ENCODE peak calls at places on chromosomes 4 and X, in seven cellular contexts. F is vagina, J is stomach, M is sigmoid colon, S is breast epithelium, W is suprapubic skin, V is HepG2. Y is an unnamed sample.

GRCh38 chrX:116490091-116490490 is 27.3 kb upstream of the CT83 start:
- DNase-seq in F (no peak), S (no peak), M (no peak), V (no peak), W (no peak), J (no peak), Y (no peak)

GRCh38 chr4:163554870-163555465 is 60.5 kb downstream of the TMA16 start:
- DNase-seq in F (no peak), M (no peak), S (no peak), J (no peak), W (no peak), V (no peak), Y (no peak)

GRCh38 chrX:108946531-108946930 is 210.2 kb upstream of the IRS4 start:
- DNase-seq in V (no peak), F (no peak), M (no peak), S (no peak), J (no peak), W (no peak), Y (no peak)

GRCh38 chrX:16208601-16209000 is 41.3 kb downstream of the MAGEB17 start:
- DNase-seq in J (no peak), W (no peak), S (no peak), M (no peak), F (no peak), V (no peak), Y (no peak)

GRCh38 chrX:103533428-103534216 is 14.3 kb upstream of the RAB40A start:
- DNase-seq in M (peak; percentile 89), S (peak; percentile 76), F (no peak), J (peak; percentile 83), W (peak; percentile 90), V (peak; percentile 43), Y (peak; percentile 2)

GRCh38 chr4:104490096-104490769 is 4.5 kb downstream of the CXXC4 start:
- DNase-seq in M (peak; percentile 61), F (no peak), J (no peak), S (no peak), W (no peak), V (no peak), Y (no peak)

GRCh38 chr4:23171971-23172370 is 479.2 kb downstream of the GBA3 start:
- DNase-seq in S (no peak), J (no peak), M (no peak), V (no peak), W (no peak), F (no peak), Y (no peak)

GRCh38 chrX:794311-794710 is 163.7 kb downstream of the SHOX start:
- DNase-seq in M (no peak), J (no peak), F (peak; percentile 64), V (no peak), W (no peak), S (no peak), Y (no peak)

GRCh38 chrX:44106864-44107263 is 133.7 kb upstream of the NDP start:
- DNase-seq in F (no peak), M (no peak), W (no peak), V (no peak), J (no peak), S (no peak), Y (no peak)

GRCh38 chrX:118074086-118074485 is 42.5 kb downstream of the KLHL13 start:
- DNase-seq in F (no peak), M (no peak), J (no peak), V (no peak), W (no peak), S (no peak), Y (no peak)

GRCh38 chrX:29187264-29187663 is 600.0 kb downstream of the IL1RAPL1 start:
- DNase-seq in W (no peak), J (no peak), M (no peak), F (no peak), S (no peak), V (no peak), Y (no peak)

GRCh38 chr4:120636120-120636630 is 286.4 kb downstream of the PRDM5 start:
- DNase-seq in J (no peak), F (no peak), S (no peak), W (no peak), M (no peak), V (no peak), Y (no peak)

GRCh38 chrX:15468036-15468435 is 25.1 kb downstream of the PIR start:
- DNase-seq in F (no peak), W (peak; percentile 71), V (no peak), J (no peak), M (no peak), S (no peak), Y (no peak)

GRCh38 chr4:158042591-158043030 is 130.2 kb downstream of the GASK1B start:
- DNase-seq in W (no peak), J (no peak), M (no peak), S (no peak), V (no peak), F (no peak), Y (no peak)

GRCh38 chrX:147737690-147738089 is 174.0 kb upstream of the FMR1 start:
- DNase-seq in S (no peak), W (no peak), F (no peak), V (no peak), M (no peak), J (no peak), Y (no peak)

GRCh38 chr4:92254767-92255442 is 48.9 kb upstream of the GRID2 start:
- DNase-seq in S (no peak), W (no peak), V (no peak), J (no peak), M (no peak), F (no peak), Y (no peak)

GRCh38 chr4:40576651-40577480 is 52.8 kb downstream of the RBM47 start:
- DNase-seq in W (peak; percentile 81), V (peak; percentile 98), M (peak; percentile 83), F (no peak), S (peak; percentile 65), J (peak; percentile 85), Y (no peak)

GRCh38 chr4:101039367-101039766 is 308.0 kb downstream of the PPP3CA start:
- DNase-seq in J (no peak), V (no peak), W (no peak), F (no peak), S (no peak), M (no peak), Y (no peak)

GRCh38 chrX:133559909-133560308 is 144.6 kb upstream of the GPC4 start:
- DNase-seq in W (no peak), M (no peak), J (no peak), V (no peak), F (no peak), S (no peak), Y (no peak)

GRCh38 chr4:77126844-77127614 is 30.0 kb upstream of the CCNG2 start:
- DNase-seq in J (no peak), F (no peak), M (no peak), V (no peak), W (no peak), S (no peak), Y (no peak)

GRCh38 chr4:108834167-108834566 is 71.3 kb upstream of the ETNPPL start:
- DNase-seq in M (no peak), F (no peak), W (no peak), S (no peak), J (no peak), V (no peak), Y (no peak)

GRCh38 chrX:41734530-41734929 is 10.5 kb downstream of the GPR82 start:
- DNase-seq in S (no peak), V (peak; percentile 6), W (no peak), F (no peak), J (no peak), M (no peak), Y (no peak)

GRCh38 chr4:56821394-56822263 is at the start of gene SPINK2:
- DNase-seq in F (no peak), M (no peak), J (peak; percentile 51), V (no peak), S (no peak), W (no peak), Y (peak; percentile 37)

GRCh38 chr4:52966781-52967180 is 104.7 kb downstream of the RASL11B start:
- DNase-seq in J (no peak), W (no peak), V (no peak), F (no peak), M (no peak), S (no peak), Y (no peak)
- TF ChIP-seq POLR2A in J (no peak), W (no peak), V (no peak), F (no peak), M (no peak), S (no peak), Y (no peak)

DNA sequence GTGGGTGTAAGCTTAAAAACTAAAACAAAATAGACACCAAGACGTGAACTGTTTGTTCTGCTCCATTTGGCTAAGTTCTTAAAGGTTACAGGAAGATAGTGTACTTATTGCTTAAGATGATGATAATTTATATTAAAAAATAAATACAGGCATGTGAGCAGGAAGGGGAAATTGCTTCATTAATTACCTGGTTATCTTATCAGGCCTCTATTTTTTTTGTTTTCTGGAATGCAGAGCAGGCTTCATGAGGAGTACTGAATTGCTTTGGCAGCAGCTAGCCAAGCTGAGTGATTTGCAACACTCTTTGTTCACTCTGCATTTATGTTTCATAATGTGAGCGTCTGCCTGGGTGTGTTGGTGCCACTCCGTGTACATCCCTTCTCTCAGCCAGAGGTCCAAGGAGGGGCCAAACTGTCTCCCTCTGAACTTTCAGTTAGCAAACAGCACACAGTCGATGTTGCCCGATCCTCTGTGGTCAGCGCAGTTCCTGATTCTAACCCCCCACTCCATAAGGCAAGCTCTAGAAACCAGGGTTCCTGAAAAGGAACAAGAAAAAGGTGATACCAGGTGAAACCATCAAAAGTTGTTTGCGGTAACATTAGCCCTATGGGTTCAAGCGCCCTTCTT is 348.2 kb downstream of the SPRY1 start:
- DNase-seq in F (no peak), V (peak; percentile 38), S (no peak), W (peak; percentile 54), M (peak; percentile 65), J (no peak), Y (no peak)
- TF ChIP-seq POLR2AphosphoS5 in F (no peak), V (no peak), S (no peak), W (no peak), M (peak; percentile 15), J (no peak), Y (no peak)

GRCh38 chr4:114598191-114599121 is at the start of gene UGT8:
- DNase-seq in S (no peak), F (no peak), W (no peak), J (peak; percentile 86), M (no peak), V (no peak), Y (peak; percentile 29)
- TF ChIP-seq POLR2A in S (no peak), F (no peak), W (no peak), J (no peak), M (no peak), V (no peak), Y (no peak)

GRCh38 chr4:184806246-184806550 is 19.6 kb downstream of the ACSL1 start:
- DNase-seq in J (no peak), S (no peak), F (no peak), V (no peak), M (no peak), W (no peak), Y (no peak)

GRCh38 chr4:184807797-184808718 is 17.7 kb downstream of the ACSL1 start:
- DNase-seq in S (no peak), M (no peak), W (no peak), J (peak; percentile 49), F (no peak), V (peak; percentile 85), Y (no peak)

GRCh38 chr4:184806711-184807110 is 19.1 kb downstream of the ACSL1 start:
- DNase-seq in S (no peak), F (no peak), W (no peak), M (no peak), J (no peak), V (no peak), Y (no peak)

GRCh38 chr4:184808719-184809062 is 17.1 kb downstream of the ACSL1 start:
- DNase-seq in F (no peak), J (no peak), V (no peak), W (no peak), S (no peak), M (no peak), Y (no peak)

GRCh38 chr4:184807261-184807660 is 18.5 kb downstream of the ACSL1 start:
- DNase-seq in J (peak; percentile 73), F (no peak), S (no peak), W (no peak), V (no peak), M (no peak), Y (no peak)
- TF ChIP-seq POLR2AphosphoS5 in J (no peak), F (no peak), S (no peak), W (no peak), V (no peak), M (no peak), Y (no peak)